ENCODE peak calls at places on chromosomes 12 and 14, in five cellular contexts. One of them, this sample, is unnamed.

GRCh38 chr12:89067436-89067835 is 284.9 kb downstream of the DUSP6 start:
- DNase-seq in lower lobe of right lung: no peak
- DNase-seq in activated T-helper 9 cell treated with anti-CD3 and anti-CD28 coated beads, Interleukin-2, amount 50 U/mL, for 16 hours: no peak
- DNase-seq in substantia nigra: no peak
- DNase-seq in endothelial cell: no peak
- DNase-seq in this sample: no peak

GRCh38 chr12:102913453-102914226 is 3.4 kb downstream of the PAH start:
- DNase-seq in endothelial cell: no peak
- DNase-seq in activated T-helper 9 cell treated with anti-CD3 and anti-CD28 coated beads, Interleukin-2, amount 50 U/mL, for 16 hours: no peak
- DNase-seq in substantia nigra: no peak
- DNase-seq in lower lobe of right lung: no peak
- DNase-seq in this sample: no peak

GRCh38 chr14:27078176-27078575 is 480.3 kb upstream of the NOVA1 start:
- DNase-seq in endothelial cell: no peak
- DNase-seq in substantia nigra: no peak
- DNase-seq in lower lobe of right lung: no peak
- DNase-seq in activated T-helper 9 cell treated with anti-CD3 and anti-CD28 coated beads, Interleukin-2, amount 50 U/mL, for 16 hours: no peak
- DNase-seq in this sample: no peak

GRCh38 chr14:103122578-103123127 is 608 bp upstream of the TNFAIP2 start:
- DNase-seq in substantia nigra: peak; percentile 19
- DNase-seq in endothelial cell: peak; percentile 52
- DNase-seq in activated T-helper 9 cell treated with anti-CD3 and anti-CD28 coated beads, Interleukin-2, amount 50 U/mL, for 16 hours: no peak
- DNase-seq in lower lobe of right lung: no peak
- DNase-seq in this sample: no peak

GRCh38 chr12:95859344-95859816 is 628 bp downstream of the SNRPF start:
- DNase-seq in activated T-helper 9 cell treated with anti-CD3 and anti-CD28 coated beads, Interleukin-2, amount 50 U/mL, for 16 hours: no peak
- DNase-seq in substantia nigra: no peak
- DNase-seq in endothelial cell: no peak
- DNase-seq in lower lobe of right lung: no peak
- DNase-seq in this sample: no peak

GRCh38 chr14:101474563-101475467 is 86.5 kb upstream of the DIO3 start:
- DNase-seq in activated T-helper 9 cell treated with anti-CD3 and anti-CD28 coated beads, Interleukin-2, amount 50 U/mL, for 16 hours: no peak
- DNase-seq in endothelial cell: no peak
- DNase-seq in substantia nigra: no peak
- DNase-seq in lower lobe of right lung: no peak
- DNase-seq in this sample: no peak

GRCh38 chr12:92921877-92922276 is 7.2 kb downstream of the EEA1 start:
- DNase-seq in endothelial cell: no peak
- DNase-seq in lower lobe of right lung: no peak
- DNase-seq in activated T-helper 9 cell treated with anti-CD3 and anti-CD28 coated beads, Interleukin-2, amount 50 U/mL, for 16 hours: no peak
- DNase-seq in substantia nigra: no peak
- DNase-seq in this sample: no peak

GRCh38 chr12:39490500-39491276 is 47.8 kb upstream of the KIF21A start:
- DNase-seq in substantia nigra: no peak
- DNase-seq in lower lobe of right lung: no peak
- DNase-seq in activated T-helper 9 cell treated with anti-CD3 and anti-CD28 coated beads, Interleukin-2, amount 50 U/mL, for 16 hours: no peak
- DNase-seq in endothelial cell: no peak
- DNase-seq in this sample: no peak

GRCh38 chr12:70577283-70577634 is 60.0 kb downstream of the PTPRB start:
- DNase-seq in activated T-helper 9 cell treated with anti-CD3 and anti-CD28 coated beads, Interleukin-2, amount 50 U/mL, for 16 hours: no peak
- DNase-seq in endothelial cell: no peak
- DNase-seq in lower lobe of right lung: no peak
- DNase-seq in substantia nigra: no peak
- DNase-seq in this sample: no peak

GRCh38 chr14:29108908-29109307 is 342.3 kb downstream of the FOXG1 start:
- DNase-seq in endothelial cell: no peak
- DNase-seq in activated T-helper 9 cell treated with anti-CD3 and anti-CD28 coated beads, Interleukin-2, amount 50 U/mL, for 16 hours: no peak
- DNase-seq in lower lobe of right lung: no peak
- DNase-seq in substantia nigra: no peak
- DNase-seq in this sample: no peak

GRCh38 chr12:51848843-51849735 is 571 bp upstream of the FIGNL2 start:
- DNase-seq in endothelial cell: peak; percentile 66
- DNase-seq in substantia nigra: no peak
- DNase-seq in lower lobe of right lung: no peak
- DNase-seq in activated T-helper 9 cell treated with anti-CD3 and anti-CD28 coated beads, Interleukin-2, amount 50 U/mL, for 16 hours: no peak
- DNase-seq in this sample: no peak

GRCh38 chr12:107586256-107586970 is 99.2 kb upstream of the PWP1 start:
- DNase-seq in substantia nigra: no peak
- DNase-seq in activated T-helper 9 cell treated with anti-CD3 and anti-CD28 coated beads, Interleukin-2, amount 50 U/mL, for 16 hours: no peak
- DNase-seq in endothelial cell: no peak
- DNase-seq in lower lobe of right lung: no peak
- DNase-seq in this sample: no peak

GRCh38 chr14:68886109-68886434 is 93.0 kb downstream of the ACTN1 start:
- DNase-seq in activated T-helper 9 cell treated with anti-CD3 and anti-CD28 coated beads, Interleukin-2, amount 50 U/mL, for 16 hours: no peak
- DNase-seq in substantia nigra: no peak
- DNase-seq in endothelial cell: no peak
- DNase-seq in lower lobe of right lung: no peak
- DNase-seq in this sample: no peak

GRCh38 chr14:99571303-99571986 is 32.6 kb downstream of the CCDC85C start:
- DNase-seq in endothelial cell: no peak
- DNase-seq in activated T-helper 9 cell treated with anti-CD3 and anti-CD28 coated beads, Interleukin-2, amount 50 U/mL, for 16 hours: no peak
- DNase-seq in lower lobe of right lung: no peak
- DNase-seq in substantia nigra: no peak
- DNase-seq in this sample: no peak

GRCh38 chr12:68755536-68756243 is 9.7 kb downstream of the SLC35E3 start:
- DNase-seq in substantia nigra: no peak
- DNase-seq in activated T-helper 9 cell treated with anti-CD3 and anti-CD28 coated beads, Interleukin-2, amount 50 U/mL, for 16 hours: no peak
- DNase-seq in lower lobe of right lung: no peak
- DNase-seq in endothelial cell: no peak
- DNase-seq in this sample: no peak

GRCh38 chr14:39217214-39217879 is 16.4 kb upstream of the MIA2 start:
- DNase-seq in lower lobe of right lung: no peak
- DNase-seq in substantia nigra: no peak
- DNase-seq in endothelial cell: no peak
- DNase-seq in activated T-helper 9 cell treated with anti-CD3 and anti-CD28 coated beads, Interleukin-2, amount 50 U/mL, for 16 hours: no peak
- DNase-seq in this sample: no peak

GRCh38 chr12:115267891-115268290 is 583.9 kb upstream of the TBX3 start:
- DNase-seq in substantia nigra: no peak
- DNase-seq in activated T-helper 9 cell treated with anti-CD3 and anti-CD28 coated beads, Interleukin-2, amount 50 U/mL, for 16 hours: no peak
- DNase-seq in lower lobe of right lung: no peak
- DNase-seq in endothelial cell: no peak
- DNase-seq in this sample: no peak

GRCh38 chr14:69010632-69011031 is 31.5 kb upstream of the ACTN1 start:
- DNase-seq in endothelial cell: no peak
- DNase-seq in lower lobe of right lung: no peak
- DNase-seq in activated T-helper 9 cell treated with anti-CD3 and anti-CD28 coated beads, Interleukin-2, amount 50 U/mL, for 16 hours: no peak
- DNase-seq in substantia nigra: no peak
- DNase-seq in this sample: no peak

GRCh38 chr14:35386673-35387125 is 17.9 kb downstream of the NFKBIA start:
- DNase-seq in substantia nigra: no peak
- DNase-seq in endothelial cell: no peak
- DNase-seq in lower lobe of right lung: no peak
- DNase-seq in activated T-helper 9 cell treated with anti-CD3 and anti-CD28 coated beads, Interleukin-2, amount 50 U/mL, for 16 hours: no peak
- DNase-seq in this sample: no peak

GRCh38 chr14:63237791-63238190 is 33.5 kb downstream of the RHOJ start:
- DNase-seq in activated T-helper 9 cell treated with anti-CD3 and anti-CD28 coated beads, Interleukin-2, amount 50 U/mL, for 16 hours: no peak
- DNase-seq in substantia nigra: no peak
- DNase-seq in lower lobe of right lung: no peak
- DNase-seq in endothelial cell: no peak
- DNase-seq in this sample: no peak

GRCh38 chr12:111313833-111314259 is 55.0 kb downstream of the PHETA1 start:
- DNase-seq in activated T-helper 9 cell treated with anti-CD3 and anti-CD28 coated beads, Interleukin-2, amount 50 U/mL, for 16 hours: peak; percentile 64
- DNase-seq in endothelial cell: peak; percentile 88
- DNase-seq in lower lobe of right lung: peak; percentile 78
- DNase-seq in substantia nigra: peak; percentile 51
- DNase-seq in this sample: peak; percentile 8

GRCh38 chr14:23538785-23539184 is 12.8 kb downstream of the ZFHX2 start:
- DNase-seq in lower lobe of right lung: no peak
- DNase-seq in endothelial cell: no peak
- DNase-seq in substantia nigra: peak; percentile 35
- DNase-seq in activated T-helper 9 cell treated with anti-CD3 and anti-CD28 coated beads, Interleukin-2, amount 50 U/mL, for 16 hours: no peak
- DNase-seq in this sample: peak; percentile 45

GRCh38 chr12:15856097-15856982 is 25.8 kb upstream of the STRAP start:
- DNase-seq in lower lobe of right lung: no peak
- DNase-seq in substantia nigra: peak; percentile 14
- DNase-seq in endothelial cell: peak; percentile 49
- DNase-seq in activated T-helper 9 cell treated with anti-CD3 and anti-CD28 coated beads, Interleukin-2, amount 50 U/mL, for 16 hours: no peak
- DNase-seq in this sample: peak; percentile 53

GRCh38 chr12:53824001-53824716 is 72.4 kb upstream of the CISTR start:
- DNase-seq in endothelial cell: no peak
- DNase-seq in lower lobe of right lung: no peak
- DNase-seq in activated T-helper 9 cell treated with anti-CD3 and anti-CD28 coated beads, Interleukin-2, amount 50 U/mL, for 16 hours: no peak
- DNase-seq in substantia nigra: no peak
- DNase-seq in this sample: no peak

GRCh38 chr12:118544569-118544968 is 168.2 kb downstream of the SUDS3 start:
- DNase-seq in lower lobe of right lung: no peak
- DNase-seq in substantia nigra: no peak
- DNase-seq in activated T-helper 9 cell treated with anti-CD3 and anti-CD28 coated beads, Interleukin-2, amount 50 U/mL, for 16 hours: no peak
- DNase-seq in endothelial cell: no peak
- DNase-seq in this sample: no peak

GRCh38 chr14:52748647-52749292 is 18.8 kb downstream of the STYX start:
- DNase-seq in lower lobe of right lung: no peak
- DNase-seq in endothelial cell: no peak
- DNase-seq in substantia nigra: no peak
- DNase-seq in activated T-helper 9 cell treated with anti-CD3 and anti-CD28 coated beads, Interleukin-2, amount 50 U/mL, for 16 hours: no peak
- DNase-seq in this sample: no peak

This sample was measured in hippocampal formation.